ENCODE peak calls at places on chromosome 16, in seven cellular contexts. A is DND-41, W is aorta, M is RWPE2, Z is OCI-LY7, F is ovary, H is cardiac muscle cell. Q is an unnamed sample. For H3K4me1, the result is how much of the 10 kb centered on the place peaks cover.

GRCh38 chr16:54291981-54292487 is 5.4 kb upstream of the IRX3 start:
- DNase-seq in A (no peak), W (no peak), M (no peak), Z (no peak), F (no peak), H (no peak), Q (no peak)

GRCh38 chr16:80125677-80126076 is 415.1 kb upstream of the DYNLRB2 start:
- DNase-seq in A (no peak), W (peak), M (no peak), Z (no peak), F (peak), H (no peak), Q (no peak)

GRCh38 chr16:87828071-87828971 is 41.0 kb downstream of the SLC7A5 start:
- DNase-seq in A (peak), W (no peak), M (peak), Z (peak), F (no peak), H (no peak), Q (no peak)

GRCh38 chr16:16805809-16806208 is 426.9 kb downstream of the NPIPA7 start:
- DNase-seq in A (no peak), W (no peak), M (no peak), Z (no peak), F (no peak), H (no peak), Q (no peak)

GRCh38 chr16:66429290-66429962 is 2.3 kb downstream of the BEAN1 start:
- DNase-seq in A (no peak), W (no peak), M (no peak), Z (no peak), F (no peak), H (no peak), Q (no peak)

GRCh38 chr16:6125483-6126259 is 1028.1 kb upstream of the EEF2KMT start:
- DNase-seq in A (no peak), W (no peak), M (no peak), Z (no peak), F (no peak), H (no peak), Q (no peak)

GRCh38 chr16:84875846-84876245 is 56.1 kb downstream of the CRISPLD2 start:
- DNase-seq in A (no peak), W (peak), M (no peak), Z (no peak), F (no peak), H (no peak), Q (no peak)

GRCh38 chr16:25692734-25693508 is 1.2 kb downstream of the HS3ST4 start:
- DNase-seq in A (no peak), W (no peak), M (no peak), Z (no peak), F (no peak), H (no peak), Q (no peak)

GRCh38 chr16:88471575-88471974 is 18.5 kb downstream of the ZFPM1 start:
- DNase-seq in A (no peak), W (no peak), M (no peak), Z (no peak), F (no peak), H (no peak), Q (no peak)

GRCh38 chr16:24989417-24989978 is 25.7 kb downstream of the ARHGAP17 start:
- DNase-seq in A (no peak), W (no peak), M (no peak), Z (no peak), F (no peak), H (peak), Q (no peak)

GRCh38 chr16:28212532-28212873 is 738 bp upstream of the XPO6 start:
- DNase-seq in A (no peak), W (no peak), M (no peak), Z (no peak), F (no peak), H (peak), Q (no peak)

GRCh38 chr16:1265090-1265630 is 9.3 kb downstream of the TPSD1 start:
- DNase-seq in A (no peak), W (no peak), M (no peak), Z (no peak), F (no peak), H (no peak), Q (no peak)

GRCh38 chr16:66447491-66447890 is 20.4 kb downstream of the BEAN1 start:
- DNase-seq in A (no peak), W (no peak), M (no peak), Z (no peak), F (no peak), H (no peak), Q (no peak)

GRCh38 chr16:83389751-83390150 is 418.0 kb upstream of the HSBP1 start:
- DNase-seq in A (no peak), W (no peak), M (no peak), Z (no peak), F (no peak), H (no peak), Q (no peak)

GRCh38 chr16:83420206-83420760 is 387.5 kb upstream of the HSBP1 start:
- DNase-seq in A (peak), W (no peak), M (no peak), Z (peak), F (no peak), H (peak), Q (no peak)

GRCh38 chr16:303760-304505 is 21.0 kb downstream of the PDIA2 start:
- DNase-seq in A (no peak), W (no peak), M (no peak), Z (no peak), F (no peak), H (peak), Q (no peak)

GRCh38 chr16:35533683-35534082 is 2074.3 kb downstream of the TP53TG3F start:
- DNase-seq in A (no peak), W (no peak), M (no peak), Z (peak), F (no peak), H (no peak), Q (no peak)

GRCh38 chr16:79845734-79846135 is 245.2 kb upstream of the MAF start:
- DNase-seq in A (no peak), W (no peak), M (no peak), Z (no peak), F (no peak), H (no peak), Q (no peak)

GRCh38 chr16:51121850-51122249 is 29.2 kb downstream of the SALL1 start:
- DNase-seq in A (no peak), W (no peak), M (no peak), Z (no peak), F (no peak), H (no peak), Q (no peak)

GRCh38 chr16:78669994-78670393 is 570.5 kb downstream of the WWOX start:
- DNase-seq in A (no peak), W (no peak), M (no peak), Z (no peak), F (peak), H (peak), Q (no peak)

GRCh38 chr16:71883849-71884638 is at the start of gene ZNF821:
- DNase-seq in A (peak), W (peak), M (no peak), Z (peak), F (peak), H (peak), Q (peak)

GRCh38 chr16:56481468-56482112 is 30.2 kb downstream of the OGFOD1 start:
- DNase-seq in A (no peak), W (no peak), M (no peak), Z (no peak), F (no peak), H (no peak), Q (no peak)

GRCh38 chr16:1913327-1914083 is 4.7 kb downstream of the HS3ST6 start:
- DNase-seq in A (no peak), W (peak), M (no peak), Z (no peak), F (no peak), H (no peak), Q (peak)

GRCh38 chr16:27301236-27301861 is 12.4 kb upstream of the IL4R start:
- DNase-seq in A (no peak), W (no peak), M (no peak), Z (no peak), F (no peak), H (no peak), Q (no peak)

GRCh38 chr16:53967172-53967571 is 263.2 kb downstream of the FTO start:
- DNase-seq in A (no peak), W (no peak), M (no peak), Z (no peak), F (no peak), H (no peak), Q (no peak)

GRCh38 chr16:87305505-87306391 is 11.4 kb downstream of the C16orf95 start:
- DNase-seq in A (no peak), W (no peak), M (no peak), Z (no peak), F (no peak), H (peak), Q (no peak)

GRCh38 chr16:88045820-88046303 is 94.6 kb downstream of the BANP start:
- DNase-seq in A (no peak), W (peak), M (no peak), Z (peak), F (no peak), H (no peak), Q (peak)

GRCh38 chr16:56848955-56849689 is 15.9 kb upstream of the SLC12A3 start:
- DNase-seq in A (peak), W (peak), M (no peak), Z (peak), F (no peak), H (peak), Q (no peak)

GRCh38 chr16:66649636-66650205 is 45.2 kb downstream of the CMTM3 start:
- DNase-seq in A (no peak), W (no peak), M (no peak), Z (no peak), F (no peak), H (no peak), Q (peak)

GRCh38 chr16:65106792-65107191 is 15.1 kb downstream of the CDH11 start:
- DNase-seq in A (no peak), W (no peak), M (no peak), Z (no peak), F (no peak), H (no peak), Q (no peak)

GRCh38 chr16:49596119-49596518 is 222.5 kb downstream of the C16orf78 start:
- DNase-seq in A (no peak), W (no peak), M (no peak), Z (no peak), F (no peak), H (peak), Q (no peak)

GRCh38 chr16:49596699-49597291 is 223.2 kb downstream of the C16orf78 start:
- DNase-seq in A (no peak), W (no peak), M (no peak), Z (no peak), F (no peak), H (peak), Q (no peak)

GRCh38 chr16:49593423-49594040 is 219.9 kb downstream of the C16orf78 start:
- DNase-seq in A (peak), W (no peak), M (no peak), Z (peak), F (no peak), H (no peak), Q (no peak)

GRCh38 chr16:49592507-49593422 is 219.2 kb downstream of the C16orf78 start:
- DNase-seq in A (peak), W (no peak), M (no peak), Z (peak), F (no peak), H (peak), Q (peak)

DNA sequence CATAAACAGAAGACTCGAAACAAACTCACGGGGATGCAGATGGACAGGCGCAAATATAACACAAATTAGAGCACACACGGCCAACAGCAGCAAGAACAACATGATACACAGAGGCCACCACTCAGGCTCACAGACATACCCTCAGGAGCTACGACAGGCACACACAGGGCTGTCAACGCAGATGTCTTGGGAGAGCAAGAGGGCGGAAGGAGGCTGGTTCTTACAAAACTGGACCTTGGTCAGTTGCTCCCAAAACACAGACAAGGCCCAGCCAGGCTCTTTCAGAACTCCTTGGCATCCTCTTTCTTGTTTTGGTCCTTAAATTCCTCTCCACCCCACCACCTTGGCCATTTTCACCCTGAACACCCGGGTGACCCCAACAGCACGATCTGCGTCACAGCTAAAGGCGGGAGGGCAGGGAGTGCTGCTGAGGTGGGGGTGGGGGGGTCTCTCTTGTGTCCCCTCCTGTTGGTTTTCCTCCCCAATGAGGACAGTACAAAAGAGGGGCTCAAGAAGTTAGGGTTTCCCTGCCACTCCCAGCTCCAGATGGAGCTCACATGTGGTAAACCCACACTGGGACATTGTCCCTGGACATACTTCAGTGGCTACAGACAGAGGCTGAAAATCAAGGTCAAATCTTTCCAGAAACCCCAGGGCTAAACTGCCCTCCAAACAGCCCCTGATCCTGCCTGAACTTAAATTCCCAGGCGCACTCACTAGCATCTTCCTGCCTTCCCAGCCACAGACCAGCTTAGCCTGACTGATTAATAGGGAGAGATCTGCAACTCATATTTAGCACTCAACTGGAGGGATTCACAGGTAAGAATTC is 221.3 kb downstream of the C16orf78 start:
- DNase-seq in A (no peak), W (no peak), M (no peak), Z (no peak), F (no peak), H (no peak), Q (no peak)
- H3K4me1 ChIP-seq in A (under half), W (under half), M (under half), Z (under half), F (under half), H (under half), Q (under half)

DNA sequence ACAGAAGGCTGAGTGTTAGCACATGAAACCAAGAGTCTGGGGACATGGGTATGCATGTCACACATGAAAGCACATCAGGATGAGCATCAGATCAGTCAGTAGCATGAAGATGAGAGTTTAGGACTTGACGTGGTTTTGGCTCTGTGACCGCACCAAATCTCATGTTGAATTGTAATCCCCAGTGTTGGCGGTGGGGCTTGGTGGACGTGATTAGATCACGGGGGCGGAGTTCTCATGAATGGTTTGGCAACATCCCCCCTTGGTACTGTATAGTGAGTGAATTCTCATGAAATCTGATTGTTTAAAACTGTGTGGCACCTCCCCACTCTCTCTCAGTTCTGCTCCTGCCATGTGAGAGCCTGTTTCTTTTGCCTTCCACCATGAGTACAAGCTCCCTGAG is 46.4 kb downstream of the CNGB1 start:
- DNase-seq in A (no peak), W (no peak), M (no peak), Z (no peak), F (no peak), H (no peak), Q (no peak)
- H3K4me1 ChIP-seq in A (under half), W (under half), M (under half), Z (under half), F (under half), H (under half), Q (under half)

GRCh38 chr16:3032624-3033023 is 4.1 kb downstream of the BICDL2 start:
- DNase-seq in A (no peak), W (no peak), M (no peak), Z (no peak), F (no peak), H (no peak), Q (no peak)
- H3K4me1 ChIP-seq in A (under half), W (under half), M (under half), Z (under half), F (under half), H (under half), Q (half or more)

DNA sequence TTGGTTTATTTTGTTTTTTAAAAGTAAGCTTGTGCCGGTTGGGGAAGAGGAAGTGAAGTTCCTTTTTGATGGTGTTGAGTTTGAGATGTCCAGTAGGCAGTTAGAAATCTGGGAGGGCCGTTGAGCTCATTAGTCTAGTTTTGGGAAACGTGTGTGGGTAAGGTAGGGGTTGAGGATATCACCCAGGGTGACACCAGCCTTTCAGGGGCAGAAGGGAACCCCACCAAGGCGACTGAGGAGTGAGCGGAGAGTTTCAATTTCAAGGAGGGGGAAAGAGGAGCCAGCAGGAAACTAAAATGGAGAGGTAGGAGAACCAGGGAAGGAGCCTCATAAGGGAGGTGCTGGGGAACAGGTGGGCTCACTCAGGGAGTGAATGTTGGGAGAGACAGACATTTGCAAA is 22.7 kb downstream of the HAPSTR1 start:
- DNase-seq in A (no peak), W (no peak), M (no peak), Z (no peak), F (no peak), H (no peak), Q (no peak)
- H3K4me1 ChIP-seq in A (under half), W (under half), M (half or more), Z (under half), F (under half), H (under half), Q (under half)

DNA sequence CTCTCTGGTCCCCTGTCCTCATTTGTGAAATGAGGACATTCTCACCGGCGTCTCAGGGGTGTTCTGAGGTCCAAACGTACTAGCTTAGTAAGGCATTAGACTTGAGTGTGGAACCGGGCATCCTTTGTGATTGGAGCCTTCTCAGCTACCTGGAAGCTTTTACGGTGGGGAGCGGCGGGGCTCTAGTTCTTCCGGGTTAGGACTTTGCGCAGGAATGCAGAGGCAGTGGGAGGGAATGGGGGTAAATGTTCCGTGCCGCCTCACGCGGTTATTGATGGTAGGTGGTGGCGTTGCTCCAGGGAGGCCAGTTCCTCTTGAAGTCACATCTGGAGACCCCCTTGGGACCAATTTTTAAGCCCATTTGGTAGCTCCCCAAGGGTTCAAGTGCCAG is 113.6 kb downstream of the SNX29 start:
- DNase-seq in A (no peak), W (peak), M (peak), Z (no peak), F (peak), H (no peak), Q (no peak)
- H3K4me1 ChIP-seq in A (under half), W (under half), M (under half), Z (under half), F (under half), H (under half), Q (under half)

DNA sequence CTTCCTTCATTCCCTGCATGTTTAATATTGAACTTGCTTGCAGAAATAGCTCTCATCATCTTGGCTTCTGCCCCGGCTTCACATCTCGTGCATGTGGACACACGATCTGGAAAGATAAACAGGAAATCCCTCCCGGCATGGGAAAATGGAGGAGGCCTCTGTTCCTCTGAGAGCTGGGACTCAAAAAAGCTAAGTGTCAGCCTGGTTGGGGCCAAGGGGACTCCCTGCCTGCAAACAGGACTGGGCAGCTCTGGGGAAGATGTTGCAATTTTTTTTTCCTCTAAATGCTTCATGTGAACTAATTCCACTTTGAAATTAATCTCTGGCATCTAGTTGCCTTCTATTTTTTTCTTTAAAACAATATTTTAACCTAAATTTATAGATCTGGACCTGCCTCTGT is 24.8 kb downstream of the ITPRIPL2 start:
- DNase-seq in A (no peak), W (no peak), M (peak), Z (no peak), F (no peak), H (peak), Q (peak)
- H3K4me1 ChIP-seq in A (under half), W (under half), M (under half), Z (under half), F (under half), H (under half), Q (under half)

GRCh38 chr16:49639739-49640388 is 216.0 kb downstream of the ZNF423 start:
- DNase-seq in A (no peak), W (peak), M (no peak), Z (no peak), F (peak), H (peak), Q (no peak)

GRCh38 chr16:49637933-49638695 is 217.8 kb downstream of the ZNF423 start:
- DNase-seq in A (no peak), W (peak), M (no peak), Z (no peak), F (no peak), H (no peak), Q (no peak)

GRCh38 chr16:49640606-49641005 is 215.3 kb downstream of the ZNF423 start:
- DNase-seq in A (peak), W (peak), M (no peak), Z (no peak), F (peak), H (no peak), Q (no peak)

GRCh38 chr16:49637511-49637910 is 218.4 kb downstream of the ZNF423 start:
- DNase-seq in A (no peak), W (peak), M (no peak), Z (no peak), F (no peak), H (no peak), Q (no peak)

GRCh38 chr16:49638696-49639629 is 216.9 kb downstream of the ZNF423 start:
- DNase-seq in A (no peak), W (peak), M (no peak), Z (no peak), F (peak), H (peak), Q (no peak)
- H3K4me1 ChIP-seq in A (half or more), W (under half), M (under half), Z (under half), F (under half), H (under half), Q (under half)

GRCh38 chr16:70434489-70435260 is 4.2 kb downstream of the ST3GAL2 start:
- DNase-seq in A (no peak), W (no peak), M (no peak), Z (peak), F (no peak), H (no peak), Q (no peak)
- H3K4me1 ChIP-seq in A (under half), W (under half), M (under half), Z (half or more), F (under half), H (half or more), Q (half or more)

Q was measured in transverse colon.